ENCODE peak calls at places on chromosome 18, in four cellular contexts. C is skeletal muscle cell, F is AG10803, J is thoracic aorta. Y is an unnamed sample.

GRCh38 chr18:59041819-59042476 is 97.7 kb upstream of the SEC11C start:
- DNase-seq in C (no peak), F (no peak), J (no peak), Y (no peak)

GRCh38 chr18:77557030-77557429 is 307.4 kb downstream of the GALR1 start:
- DNase-seq in C (no peak), F (no peak), J (no peak), Y (peak)

GRCh38 chr18:159037-159652 is 788 bp downstream of the USP14 start:
- DNase-seq in C (no peak), F (peak), J (no peak), Y (peak)

GRCh38 chr18:51165296-51165695 is 32.2 kb downstream of the MEX3C start:
- DNase-seq in C (no peak), F (no peak), J (no peak), Y (no peak)

GRCh38 chr18:5620284-5620683 is 76.5 kb upstream of the EPB41L3 start:
- DNase-seq in C (peak), F (no peak), J (no peak), Y (no peak)

GRCh38 chr18:14026199-14026598 is 106.0 kb downstream of the ZNF519 start:
- DNase-seq in C (no peak), F (no peak), J (no peak), Y (no peak)

GRCh38 chr18:57797209-57797651 is 5.9 kb downstream of the ATP8B1 start:
- DNase-seq in C (no peak), F (no peak), J (no peak), Y (peak)

GRCh38 chr18:51168960-51169662 is 28.4 kb downstream of the MEX3C start:
- DNase-seq in C (no peak), F (no peak), J (no peak), Y (no peak)

GRCh38 chr18:44742741-44743311 is 62.1 kb downstream of the SETBP1 start:
- DNase-seq in C (peak), F (peak), J (no peak), Y (peak)

GRCh38 chr18:54775686-54776085 is 52.6 kb upstream of the RAB27B start:
- DNase-seq in C (peak), F (peak), J (no peak), Y (peak)

GRCh38 chr18:58451115-58451971 is 177.5 kb downstream of the ALPK2 start:
- DNase-seq in C (no peak), F (no peak), J (no peak), Y (peak)

GRCh38 chr18:28176674-28176932 is 327 bp downstream of the CDH2 start:
- DNase-seq in C (no peak), F (no peak), J (no peak), Y (no peak)

GRCh38 chr18:23471486-23471885 is 18.4 kb downstream of the RIOK3 start:
- DNase-seq in C (no peak), F (no peak), J (no peak), Y (no peak)

GRCh38 chr18:13635046-13635445 is 91.3 kb downstream of the FAM210A start:
- DNase-seq in C (no peak), F (no peak), J (no peak), Y (no peak)

GRCh38 chr18:4024702-4025101 is 430.4 kb downstream of the DLGAP1 start:
- DNase-seq in C (no peak), F (no peak), J (no peak), Y (no peak)

GRCh38 chr18:58674863-58675472 is 3.7 kb downstream of the MALT1 start:
- DNase-seq in C (no peak), F (peak), J (no peak), Y (no peak)

GRCh38 chr18:69400253-69400975 is at the start of gene DOK6:
- DNase-seq in C (peak), F (peak), J (no peak), Y (peak)
- H3K4me3 ChIP-seq in C (peak), F (peak), J (peak), Y (peak)

GRCh38 chr18:10715791-10716190 is 190.0 kb downstream of the NAPG start:
- DNase-seq in C (no peak), F (peak), J (no peak), Y (no peak)
- H3K4me3 ChIP-seq in C (no peak), F (no peak), J (no peak), Y (no peak)

DNA sequence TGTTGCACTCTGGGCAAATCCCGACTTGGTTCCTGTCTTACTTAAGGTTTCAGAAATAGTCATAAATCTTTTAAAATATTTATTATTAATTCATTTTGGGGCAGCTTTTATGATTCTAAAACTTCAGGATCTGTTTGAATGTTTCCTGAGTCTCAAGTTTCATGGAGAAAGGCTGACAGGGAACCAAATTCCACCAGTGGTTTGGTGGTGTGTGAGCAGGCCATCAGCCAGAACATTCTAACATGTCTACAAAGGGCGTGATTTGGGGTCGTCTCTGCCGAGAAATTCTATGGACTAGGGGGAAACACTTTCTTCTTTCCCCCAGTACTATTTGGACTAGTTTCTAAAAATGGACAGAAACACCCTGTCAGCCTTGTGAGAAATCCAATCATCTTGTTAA is 366.4 kb downstream of the ZNF521 start:
- DNase-seq in C (no peak), F (peak), J (no peak), Y (no peak)
- H3K4me3 ChIP-seq in C (no peak), F (no peak), J (no peak), Y (no peak)

DNA sequence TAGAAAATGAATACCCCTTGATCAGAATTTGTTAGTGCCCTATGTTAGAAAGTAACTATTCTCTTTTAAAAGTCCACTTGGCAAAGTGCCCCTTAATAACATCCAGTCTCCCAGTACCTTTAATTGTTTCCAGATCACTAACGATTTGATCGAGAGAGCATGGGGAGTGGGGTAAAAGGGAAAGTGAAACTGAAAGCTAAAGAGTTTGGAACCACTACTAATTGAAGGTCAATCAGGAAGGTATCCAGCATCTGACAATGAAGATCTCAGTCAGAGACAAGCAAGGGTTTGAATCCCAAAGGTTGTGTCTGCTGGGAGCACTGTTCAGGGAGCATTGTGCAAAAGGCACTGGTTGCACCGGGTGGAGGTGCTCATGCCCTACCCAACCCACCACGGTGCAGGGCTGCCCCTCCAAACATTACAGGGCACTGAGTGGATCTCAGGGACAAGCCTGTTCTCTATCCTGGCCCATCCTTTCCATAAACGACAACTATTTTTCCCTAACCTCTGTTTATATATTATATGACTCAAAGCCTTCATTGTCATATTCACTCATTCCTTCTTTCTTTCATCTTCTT is 14.6 kb upstream of the RIT2 start:
- DNase-seq in C (no peak), F (peak), J (no peak), Y (no peak)
- H3K4me3 ChIP-seq in C (peak), F (peak), J (no peak), Y (no peak)

GRCh38 chr18:72867721-72868665 is at the start of gene NETO1:
- DNase-seq in C (no peak), F (no peak), J (no peak), Y (peak)

GRCh38 chr18:72869786-72870185 is 2.0 kb upstream of the NETO1 start:
- DNase-seq in C (no peak), F (no peak), J (no peak), Y (peak)

GRCh38 chr18:72871091-72871490 is 3.3 kb upstream of the NETO1 start:
- DNase-seq in C (peak), F (peak), J (no peak), Y (no peak)

GRCh38 chr18:72866901-72867701 is 686 bp downstream of the NETO1 start:
- DNase-seq in C (no peak), F (no peak), J (no peak), Y (peak)

GRCh38 chr18:72868666-72869661 is 1.2 kb upstream of the NETO1 start:
- DNase-seq in C (no peak), F (no peak), J (no peak), Y (peak)
- H3K4me3 ChIP-seq in C (peak), F (peak), J (peak), Y (peak)

GRCh38 chr18:48944634-48945033 is 6.1 kb downstream of the SMAD7 start:
- DNase-seq in C (no peak), F (no peak), J (no peak), Y (no peak)

GRCh38 chr18:48947583-48947982 is 3.2 kb downstream of the SMAD7 start:
- DNase-seq in C (no peak), F (no peak), J (no peak), Y (no peak)

GRCh38 chr18:48947102-48947501 is 3.7 kb downstream of the SMAD7 start:
- DNase-seq in C (no peak), F (no peak), J (no peak), Y (no peak)

GRCh38 chr18:48946329-48946835 is 4.4 kb downstream of the SMAD7 start:
- DNase-seq in C (no peak), F (peak), J (no peak), Y (no peak)

GRCh38 chr18:48945953-48946217 is 4.9 kb downstream of the SMAD7 start:
- DNase-seq in C (no peak), F (no peak), J (no peak), Y (no peak)
- H3K4me3 ChIP-seq in C (no peak), F (no peak), J (peak), Y (no peak)

DNA sequence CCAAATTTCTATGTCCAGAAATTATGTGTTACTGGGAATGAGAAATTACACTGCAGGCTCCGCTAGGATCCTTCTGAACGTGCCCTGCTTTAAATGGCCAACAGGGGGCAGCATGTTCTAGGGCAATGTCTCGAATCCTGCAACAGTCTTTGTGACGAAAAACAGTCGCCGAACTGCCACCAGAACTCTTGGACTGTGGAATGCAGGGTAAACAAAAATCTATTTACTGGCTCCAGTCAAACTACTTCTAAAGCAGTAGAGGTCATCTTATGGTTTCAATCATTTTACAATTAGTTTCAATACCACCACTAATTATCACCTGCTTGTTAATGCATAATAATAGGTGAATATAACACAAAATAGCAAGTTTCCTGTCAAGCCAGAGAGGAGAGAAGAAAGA is 9.8 kb upstream of the ZNF397 start:
- DNase-seq in C (peak), F (peak), J (peak), Y (peak)
- H3K4me3 ChIP-seq in C (peak), F (peak), J (peak), Y (no peak)

Y was measured in mesendoderm.